ENCODE peak calls at places on chromosomes 12 and 14, in nine cellular contexts. Y is M059J; R is stomach; M is stimulated activated CD8-positive, alpha-beta memory T cell treated with anti-CD3 and anti-CD28 coated beads, Interleukin-2, amount 100 ng/mL, for 1 hour; K is kidney tubule cell; F is stimulated activated effector memory CD8-positive, alpha-beta T cell treated with anti-CD3 and anti-CD28 coated beads, Interleukin-12 subunit alpha, Interleukin-12 subunit beta, amount 100 ng/mL, for 72 hours; P is lower leg skin; D is type B pancreatic cell; I is T-cell. U is an unnamed sample.

GRCh38 chr12:101925352-101925751 is 48.0 kb downstream of the DRAM1 start:
- DNase-seq in Y (peak; percentile 94), R (peak; percentile 39), M (no peak), K (peak; percentile 83), F (no peak), P (peak; percentile 80), D (no peak), I (no peak), U (peak; percentile 81)

GRCh38 chr14:59148334-59148900 is 40.0 kb upstream of the DAAM1 start:
- DNase-seq in Y (no peak), R (no peak), M (no peak), K (no peak), F (no peak), P (no peak), D (no peak), I (no peak), U (no peak)

GRCh38 chr12:19261773-19262172 is 132.2 kb downstream of the PLEKHA5 start:
- DNase-seq in Y (peak; percentile 26), R (no peak), M (no peak), K (peak; percentile 44), F (no peak), P (no peak), D (no peak), I (no peak), U (no peak)

GRCh38 chr12:124778411-124778810 is 85.3 kb downstream of the SCARB1 start:
- DNase-seq in Y (no peak), R (no peak), M (no peak), K (no peak), F (no peak), P (no peak), D (no peak), I (no peak), U (no peak)

GRCh38 chr14:52706724-52707706 is at the start of gene PSMC6:
- DNase-seq in Y (peak; percentile 89), R (peak; percentile 96), M (peak; percentile 87), K (peak; percentile 91), F (peak; percentile 88), P (peak; percentile 93), D (peak; percentile 93), I (peak; percentile 97), U (peak; percentile 96)

GRCh38 chr12:52249041-52249461 is 16.0 kb downstream of the KRT7 start:
- DNase-seq in Y (peak; percentile 58), R (peak; percentile 84), M (no peak), K (peak; percentile 62), F (no peak), P (no peak), D (no peak), I (no peak), U (peak; percentile 93)

GRCh38 chr14:89563503-89563902 is 146.5 kb upstream of the FOXN3 start:
- DNase-seq in Y (no peak), R (no peak), M (no peak), K (no peak), F (no peak), P (no peak), D (no peak), I (no peak), U (no peak)

GRCh38 chr12:46524778-46525177 is 152.2 kb upstream of the SLC38A2 start:
- DNase-seq in Y (peak; percentile 82), R (peak; percentile 58), M (no peak), K (peak; percentile 22), F (no peak), P (peak; percentile 92), D (no peak), I (no peak), U (peak; percentile 86)

GRCh38 chr12:102618197-102618897 is 138.0 kb upstream of the IGF1 start:
- DNase-seq in Y (no peak), R (no peak), M (no peak), K (no peak), F (no peak), P (no peak), D (no peak), I (no peak), U (no peak)

GRCh38 chr12:130286041-130286440 is 51.6 kb upstream of the PIWIL1 start:
- DNase-seq in Y (no peak), R (no peak), M (no peak), K (peak; percentile 4), F (no peak), P (no peak), D (no peak), I (no peak), U (no peak)

GRCh38 chr12:57899010-57899662 is 42.2 kb upstream of the ATP23 start:
- DNase-seq in Y (peak; percentile 82), R (peak; percentile 49), M (peak; percentile 37), K (peak; percentile 72), F (peak; percentile 91), P (no peak), D (no peak), I (peak; percentile 86), U (no peak)

GRCh38 chr12:55717397-55718007 is 1.7 kb downstream of the BLOC1S1 start:
- DNase-seq in Y (peak; percentile 88), R (no peak), M (no peak), K (peak; percentile 88), F (no peak), P (no peak), D (no peak), I (no peak), U (no peak)

U was measured in coronary artery.